ENCODE peak calls at places on chromosomes 12 and 14, in five cellular contexts. Z, V, F, T and S are unnamed samples.

GRCh38 chr12:25933001-25933400 is 25.5 kb upstream of the RASSF8 start:
- DNase-seq in V (no peak), F (no peak), T (no peak), Z (no peak), S (no peak)

GRCh38 chr14:54348001-54348611 is 48.7 kb upstream of the CDKN3 start:
- DNase-seq in V (peak), F (no peak), T (peak), Z (peak), S (peak)

GRCh38 chr12:31232361-31232965 is 93.5 kb downstream of the SINHCAF start:
- DNase-seq in T (no peak), Z (no peak), V (no peak), F (no peak), S (no peak)

GRCh38 chr12:27779416-27779815 is 617 bp upstream of the KLHL42 start:
- DNase-seq in F (no peak), T (peak), V (peak), Z (peak), S (peak)

GRCh38 chr14:77248666-77249065 is 22.3 kb downstream of the NGB start:
- DNase-seq in V (no peak), F (no peak), T (peak), Z (no peak), S (no peak)

GRCh38 chr14:104383931-104384775 is 195.4 kb upstream of the C14orf180 start:
- DNase-seq in T (peak), Z (peak), F (no peak), V (peak), S (no peak)

GRCh38 chr12:51832708-51833107 is 15.8 kb downstream of the FIGNL2 start:
- DNase-seq in F (no peak), T (peak), Z (no peak), V (no peak), S (no peak)

GRCh38 chr12:69595689-69596088 is 10.4 kb downstream of the CCT2 start:
- DNase-seq in T (no peak), V (no peak), Z (no peak), F (no peak), S (no peak)

GRCh38 chr12:54983536-54984102 is 943 bp downstream of the TESPA1 start:
- DNase-seq in F (no peak), Z (no peak), T (no peak), V (no peak), S (no peak)

GRCh38 chr14:66982247-66982646 is 207.0 kb upstream of the GARIN2 start:
- DNase-seq in V (no peak), T (no peak), Z (no peak), F (no peak), S (no peak)

GRCh38 chr12:1497161-1497560 is 97.2 kb downstream of the FBXL14 start:
- DNase-seq in Z (no peak), T (no peak), V (no peak), F (no peak), S (no peak)